ENCODE peak calls at places on chromosomes 1 and 21, in four cellular contexts. J, M, G and W are unnamed samples.

GRCh38 chr1:3992103-3992556 is 92.1 kb upstream of the C1orf174 start:
- DNase-seq in G (no peak), J (no peak), M (no peak), W (no peak)

GRCh38 chr1:16072616-16073484 is 601 bp downstream of the FAM131C start:
- DNase-seq in M (no peak), G (peak), J (no peak), W (no peak)

GRCh38 chr1:33323663-33324477 is 3.0 kb upstream of the A3GALT2 start:
- DNase-seq in J (no peak), M (no peak), G (no peak), W (no peak)

GRCh38 chr1:237012789-237013383 is 8.6 kb upstream of the MT1HL1 start:
- DNase-seq in G (peak), M (peak), J (no peak), W (no peak)

GRCh38 chr1:210700083-210700482 is 371.4 kb downstream of the HHAT start:
- DNase-seq in M (no peak), G (no peak), J (no peak), W (no peak)

GRCh38 chr1:5393146-5393545 is 599.1 kb downstream of the NPHP4 start:
- DNase-seq in M (no peak), J (no peak), G (no peak), W (no peak)

GRCh38 chr1:181190362-181191035 is 102.0 kb downstream of the IER5 start:
- DNase-seq in M (no peak), G (peak), J (no peak), W (no peak)

GRCh38 chr21:16116067-16116466 is 386.3 kb downstream of the USP25 start:
- DNase-seq in G (no peak), M (no peak), J (no peak), W (no peak)

GRCh38 chr1:233105225-233105624 is 154.8 kb downstream of the NTPCR start:
- DNase-seq in G (no peak), M (no peak), J (no peak), W (no peak)

GRCh38 chr1:82632164-82632563 is 831.4 kb downstream of the ADGRL2 start:
- DNase-seq in G (no peak), J (no peak), M (no peak), W (no peak)

GRCh38 chr21:46057111-46057709 is 40.7 kb upstream of the COL6A2 start:
- DNase-seq in J (no peak), G (no peak), M (no peak), W (no peak)

GRCh38 chr1:155940993-155941844 is at the start of gene RXFP4:
- DNase-seq in G (no peak), M (no peak), J (no peak), W (no peak)

GRCh38 chr1:216945506-216946080 is 222.4 kb upstream of the ESRRG start:
- DNase-seq in G (no peak), J (no peak), M (no peak), W (no peak)

GRCh38 chr1:39642796-39643195 is 3.4 kb upstream of the HEYL start:
- DNase-seq in G (no peak), M (no peak), J (peak), W (no peak)

GRCh38 chr21:44351535-44352252 is 1.7 kb upstream of the TRPM2 start:
- DNase-seq in G (no peak), M (no peak), J (no peak), W (no peak)

GRCh38 chr1:94105957-94106529 is 14.9 kb downstream of the ABCA4 start:
- DNase-seq in G (no peak), M (no peak), J (no peak), W (no peak)

GRCh38 chr1:113871597-113872113 is at the start of gene PTPN22:
- DNase-seq in G (no peak), J (peak), M (no peak), W (no peak)

GRCh38 chr1:173413271-173413707 is 63.8 kb upstream of the PRDX6 start:
- DNase-seq in G (no peak), J (no peak), M (no peak), W (no peak)

GRCh38 chr1:38231941-38232340 is 185.3 kb upstream of the POU3F1 start:
- DNase-seq in J (no peak), G (no peak), M (no peak), W (no peak)

GRCh38 chr1:11842154-11843041 is 5.2 kb downstream of the NPPA start:
- DNase-seq in G (peak), J (no peak), M (no peak), W (no peak)

GRCh38 chr1:223245983-223246382 is 102.9 kb upstream of the TLR5 start:
- DNase-seq in G (no peak), M (no peak), J (no peak), W (no peak)

GRCh38 chr21:44785620-44786344 is 15.8 kb downstream of the UBE2G2 start:
- DNase-seq in J (no peak), G (no peak), M (no peak), W (no peak)

GRCh38 chr1:203517426-203517974 is 23.5 kb downstream of the OPTC start:
- DNase-seq in J (no peak), M (no peak), G (no peak), W (no peak)

GRCh38 chr1:200894712-200895447 is at the start of gene INAVA:
- DNase-seq in J (no peak), M (no peak), G (peak), W (no peak)

GRCh38 chr1:193807208-193807607 is 620.8 kb upstream of the B3GALT2 start:
- DNase-seq in J (no peak), M (no peak), G (no peak), W (no peak)

GRCh38 chr21:26067836-26068401 is 102.7 kb downstream of the APP start:
- DNase-seq in G (no peak), J (no peak), M (no peak), W (no peak)

GRCh38 chr1:57489342-57490036 is 65.6 kb upstream of the DAB1 start:
- DNase-seq in J (peak), M (no peak), G (no peak), W (no peak)

GRCh38 chr1:7606096-7606495 is 165.0 kb upstream of the VAMP3 start:
- DNase-seq in M (no peak), J (no peak), G (no peak), W (no peak)
- TF ChIP-seq CTCF in M (no peak), J (no peak), G (no peak), W (no peak)

GRCh38 chr1:227793948-227794812 is 21.3 kb upstream of the PRSS38 start:
- DNase-seq in G (peak), J (peak), M (no peak), W (no peak)
- TF ChIP-seq CTCF in G (no peak), J (no peak), M (no peak), W (no peak)

GRCh38 chr1:154117642-154118041 is 37.2 kb downstream of the NUP210L start:
- DNase-seq in J (no peak), G (no peak), M (no peak), W (no peak)
- TF ChIP-seq CTCF in J (no peak), G (no peak), M (no peak), W (no peak)

GRCh38 chr1:8866173-8866791 is 12.2 kb downstream of the ENO1 start:
- DNase-seq in J (no peak), G (no peak), M (no peak), W (no peak)
- TF ChIP-seq CTCF in J (no peak), G (no peak), M (no peak), W (no peak)

GRCh38 chr1:27325286-27325685 is 3.3 kb downstream of the TMEM222 start:
- DNase-seq in G (no peak), M (no peak), J (no peak), W (no peak)

GRCh38 chr1:27318596-27318995 is 3.4 kb upstream of the TMEM222 start:
- DNase-seq in J (peak), G (no peak), M (no peak), W (no peak)

GRCh38 chr1:27318137-27318536 is 3.8 kb upstream of the TMEM222 start:
- DNase-seq in M (no peak), J (no peak), G (no peak), W (no peak)

GRCh38 chr1:27322569-27323116 is 680 bp downstream of the TMEM222 start:
- DNase-seq in J (no peak), M (no peak), G (no peak), W (no peak)

DNA sequence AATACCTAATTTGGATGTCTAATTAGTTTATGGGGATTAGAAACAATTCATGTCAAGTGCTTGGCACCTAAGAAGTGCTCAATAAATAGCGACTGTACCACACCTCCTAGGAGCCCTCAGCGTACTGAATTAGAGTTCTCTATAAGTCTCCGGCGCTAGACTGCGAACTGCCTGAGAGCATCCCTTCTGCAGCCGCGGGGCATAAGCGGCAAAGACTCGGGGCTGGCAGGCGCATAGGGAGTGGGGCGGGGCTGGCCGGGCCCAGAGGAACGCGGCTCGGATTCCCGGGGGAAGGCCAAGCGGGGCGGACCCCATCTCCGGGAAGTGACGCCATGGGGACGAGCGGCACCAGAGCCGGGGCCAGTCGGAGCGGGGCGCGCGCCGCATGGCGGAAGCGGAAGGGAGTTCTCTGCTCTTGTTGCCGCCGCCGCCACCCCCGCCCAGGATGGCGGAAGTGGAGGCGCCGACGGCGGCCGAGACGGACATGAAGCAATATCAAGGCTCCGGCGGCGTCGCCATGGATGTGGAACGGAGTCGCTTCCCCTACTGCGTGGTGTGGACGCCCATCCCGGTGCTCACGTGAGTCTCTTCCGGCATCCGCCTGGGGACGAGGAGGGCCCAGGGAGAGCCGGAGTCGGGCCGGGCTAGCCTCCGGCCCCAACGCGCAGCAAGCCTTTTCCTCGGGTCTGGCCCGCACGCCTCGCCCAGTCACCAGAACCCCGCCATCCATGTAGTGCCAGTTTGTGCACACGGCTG is at the start of gene TMEM222:
- DNase-seq in J (peak), G (peak), M (peak), W (peak)
- TF ChIP-seq CTCF in J (no peak), G (no peak), M (no peak), W (peak)